ENCODE peak calls at places on chromosomes 2 and 18, in eight cellular contexts. I is A549, S is K562, W is HepG2, Q is HCT116, K is GM12878, M is endothelial cell of umbilical vein, T is H1. D is an unnamed sample.

GRCh38 chr2:85722519-85722918 is 28.4 kb downstream of the GNLY start:
- DNase-seq in I (no peak), T (no peak), Q (no peak), K (no peak), M (no peak), W (no peak), S (no peak), D (no peak)

GRCh38 chr2:216405588-216405987 is 6.7 kb upstream of the SMARCAL1 start:
- DNase-seq in W (no peak), M (no peak), S (no peak), I (no peak), T (no peak), Q (no peak), K (no peak), D (no peak)

GRCh38 chr2:111162718-111163331 is 42.1 kb downstream of the BCL2L11 start:
- DNase-seq in I (no peak), T (no peak), W (peak), K (no peak), S (no peak), M (peak), Q (no peak), D (peak)

GRCh38 chr2:218432676-218433365 is 13.9 kb downstream of the VIL1 start:
- DNase-seq in M (no peak), S (no peak), W (no peak), T (no peak), K (no peak), I (no peak), Q (no peak), D (no peak)

GRCh38 chr2:189222440-189222839 is 42.9 kb upstream of the COL5A2 start:
- DNase-seq in Q (no peak), K (no peak), W (no peak), T (no peak), S (no peak), I (no peak), M (peak), D (no peak)

GRCh38 chr2:199057936-199058335 is 399.8 kb downstream of the SATB2 start:
- DNase-seq in I (no peak), K (no peak), W (no peak), S (no peak), T (no peak), M (no peak), Q (no peak), D (no peak)

GRCh38 chr18:63346031-63346430 is 21.0 kb downstream of the KDSR start:
- DNase-seq in Q (no peak), S (no peak), T (no peak), I (no peak), W (no peak), M (no peak), K (no peak), D (no peak)

GRCh38 chr18:48412339-48412929 is 3.3 kb upstream of the ZBTB7C start:
- DNase-seq in T (no peak), M (peak), K (no peak), I (peak), Q (peak), S (peak), W (peak), D (peak)

GRCh38 chr2:168816369-168816768 is 13.9 kb downstream of the NOSTRIN start:
- DNase-seq in M (no peak), S (no peak), T (no peak), W (no peak), K (no peak), I (no peak), Q (no peak), D (no peak)

GRCh38 chr2:55047677-55048299 is 2.5 kb downstream of the RTN4 start:
- DNase-seq in I (no peak), T (no peak), K (no peak), S (no peak), Q (no peak), W (peak), M (peak), D (peak)

GRCh38 chr2:190762569-190762968 is 113.7 kb downstream of the NAB1 start:
- DNase-seq in M (no peak), S (peak), T (no peak), K (no peak), I (no peak), Q (no peak), W (no peak), D (no peak)

GRCh38 chr2:108446703-108447102 is 2.3 kb upstream of the GCC2 start:
- DNase-seq in K (no peak), M (no peak), Q (no peak), T (no peak), I (no peak), S (no peak), W (no peak), D (no peak)
- TF ChIP-seq MAX in K (no peak), M (no peak), Q (no peak), T (no peak), I (no peak), S (no peak), W (no peak), D (no peak)

GRCh38 chr2:112645396-112646101 is at the start of gene SLC20A1:
- DNase-seq in Q (peak), W (peak), K (peak), I (peak), M (peak), S (peak), T (peak), D (peak)

GRCh38 chr2:112643488-112643887 is 2.3 kb upstream of the SLC20A1 start:
- DNase-seq in Q (no peak), M (no peak), W (no peak), S (no peak), I (no peak), T (no peak), K (no peak), D (no peak)

GRCh38 chr2:112644155-112644932 is 1.4 kb upstream of the SLC20A1 start:
- DNase-seq in T (no peak), M (no peak), K (no peak), W (peak), I (no peak), Q (peak), S (no peak), D (no peak)

GRCh38 chr2:112646102-112646719 is 472 bp downstream of the SLC20A1 start:
- DNase-seq in Q (no peak), S (peak), M (peak), K (no peak), T (no peak), W (no peak), I (no peak), D (no peak)

GRCh38 chr2:112644933-112645395 is 775 bp upstream of the SLC20A1 start:
- DNase-seq in I (no peak), M (peak), T (no peak), K (no peak), W (no peak), S (peak), Q (no peak), D (no peak)
- TF ChIP-seq POLR2A in I (no peak), M (no peak), T (no peak), K (no peak), W (peak), S (no peak), Q (no peak), D (no peak)

GRCh38 chr2:96112501-96113366 is 3.6 kb downstream of the ADRA2B start:
- DNase-seq in K (no peak), M (no peak), W (no peak), S (no peak), T (no peak), I (no peak), Q (no peak), D (no peak)
- TF ChIP-seq MAX in K (no peak), M (no peak), W (no peak), S (no peak), T (no peak), I (no peak), Q (no peak), D (no peak)

DNA sequence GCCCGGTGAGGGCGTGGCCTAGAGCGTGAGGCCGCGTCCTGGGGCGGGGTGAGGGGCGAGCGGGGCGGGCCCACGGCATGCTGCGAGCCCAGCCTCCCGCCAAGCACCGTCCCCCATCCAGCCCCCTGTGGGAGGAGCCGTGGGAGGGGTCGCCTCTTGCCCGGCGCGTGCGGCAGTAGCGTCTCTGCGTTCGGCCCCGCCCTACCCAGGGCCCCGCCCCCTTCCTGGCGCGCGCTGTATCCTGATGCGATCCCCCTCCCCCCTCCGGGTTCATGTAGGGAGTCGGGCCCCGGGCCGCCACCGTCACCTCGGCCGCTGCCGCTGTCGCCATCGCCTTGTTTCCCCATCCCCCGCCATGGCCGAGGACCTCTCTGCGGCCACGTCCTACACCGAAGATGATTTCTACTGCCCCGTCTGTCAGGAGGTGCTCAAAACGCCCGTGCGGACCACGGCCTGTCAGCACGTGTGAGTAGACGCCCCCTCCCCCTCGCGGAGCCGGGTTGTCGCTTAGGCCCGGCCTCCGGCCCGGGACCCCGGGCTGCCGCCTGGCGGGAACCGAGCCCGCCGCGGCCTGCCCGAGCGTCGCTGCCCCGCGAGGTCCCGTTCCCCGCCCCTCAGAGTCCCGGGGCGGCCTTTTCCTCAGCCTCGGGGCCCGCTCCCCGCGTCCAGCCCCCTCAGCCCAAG is 890 bp downstream of the RNF138 start:
- DNase-seq in Q (peak), K (peak), S (peak), T (peak), M (peak), I (peak), W (peak), D (peak)
- TF ChIP-seq POLR2A in Q (peak), K (peak), S (peak), T (peak), M (peak), I (peak), W (peak), D (peak)

DNA sequence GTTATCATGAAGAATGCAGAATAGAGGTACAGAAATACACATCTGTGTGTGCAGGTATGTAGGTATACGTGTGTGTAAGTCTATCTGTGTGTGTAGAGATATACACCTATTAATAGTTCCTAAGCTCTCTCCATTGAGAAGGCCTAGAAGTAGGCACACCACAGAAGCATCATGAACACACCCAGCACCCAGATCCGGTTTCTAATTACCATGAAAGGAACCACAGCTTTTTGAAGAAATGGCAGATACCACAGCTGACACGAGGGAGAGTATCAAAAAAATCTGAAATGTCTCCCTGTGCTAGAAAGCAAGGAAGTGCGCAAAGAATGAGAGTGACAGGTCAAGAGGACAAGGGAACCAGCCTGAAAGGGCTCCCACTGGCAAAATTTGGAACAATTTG is 27.7 kb upstream of the AP1S3 start:
- DNase-seq in S (no peak), K (no peak), I (no peak), Q (no peak), W (no peak), T (no peak), M (no peak), D (no peak)
- TF ChIP-seq MAX in S (no peak), K (no peak), I (no peak), Q (no peak), W (no peak), T (no peak), M (no peak), D (no peak)

DNA sequence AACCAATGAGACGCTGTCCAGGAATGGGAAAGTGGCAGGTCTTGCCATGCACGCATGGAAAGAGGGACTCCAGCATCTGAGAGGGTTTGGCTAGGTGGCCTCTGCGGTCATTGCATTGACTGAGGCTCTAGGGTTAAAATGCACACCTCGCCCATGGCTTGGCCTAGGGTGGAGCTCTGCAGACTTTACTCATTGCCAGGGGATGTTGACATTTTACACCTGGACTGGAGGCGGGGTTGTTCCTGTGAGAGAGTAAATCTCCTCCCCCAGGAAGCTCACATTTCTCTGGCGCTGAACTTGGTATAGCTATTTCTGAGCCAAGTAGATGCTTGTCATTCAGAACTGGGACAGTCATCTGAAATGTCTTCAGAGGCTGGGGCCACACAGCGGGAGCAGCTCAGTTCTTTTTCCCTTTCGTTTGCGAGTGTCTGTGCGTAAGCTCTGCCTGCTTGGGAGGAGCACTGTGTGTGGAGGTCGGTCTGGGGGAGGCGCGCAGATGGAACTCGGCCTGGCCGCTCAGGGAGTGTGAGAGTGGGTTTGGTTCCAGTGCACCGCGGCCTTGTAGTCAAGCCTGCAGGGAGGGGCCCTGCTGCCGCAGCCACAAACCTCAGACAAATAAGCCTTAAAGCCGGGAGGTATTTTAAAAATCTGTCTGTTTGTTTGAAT is 76.4 kb downstream of the LPIN1 start:
- DNase-seq in I (no peak), K (no peak), T (no peak), W (peak), Q (no peak), S (no peak), M (no peak), D (no peak)
- TF ChIP-seq POLR2A in I (no peak), K (no peak), T (no peak), W (no peak), Q (no peak), S (no peak), M (no peak), D (no peak)

GRCh38 chr2:18671363-18671762 is 82.0 kb upstream of the NT5C1B start:
- DNase-seq in I (no peak), K (no peak), S (no peak), Q (no peak), W (no peak), T (no peak), M (no peak), D (no peak)
- TF ChIP-seq MAX in I (no peak), K (no peak), S (no peak), Q (no peak), W (no peak), T (no peak), M (no peak), D (no peak)

DNA sequence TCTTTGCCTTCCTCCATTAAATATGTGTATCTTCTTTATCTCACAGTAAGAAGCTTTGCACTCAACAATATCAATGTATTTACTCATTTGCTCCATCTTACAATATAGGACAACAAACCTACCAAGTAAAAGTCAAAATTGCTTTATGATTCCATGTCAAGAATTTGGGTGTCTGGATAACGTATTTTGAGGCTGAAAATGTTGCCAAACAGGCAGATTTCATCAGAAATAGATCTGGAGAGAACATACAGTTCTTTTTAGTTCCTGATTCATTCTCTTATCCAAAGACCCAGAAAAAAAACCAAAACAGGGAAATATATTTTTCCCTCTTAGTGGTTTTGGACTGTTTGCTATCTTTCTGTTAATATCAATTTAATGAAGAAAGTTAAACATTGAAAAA is 621.1 kb downstream of the STK39 start:
- DNase-seq in S (no peak), Q (no peak), T (no peak), M (no peak), K (no peak), W (no peak), I (no peak), D (no peak)
- TF ChIP-seq POLR2A in S (no peak), Q (no peak), T (no peak), M (no peak), K (no peak), W (no peak), I (no peak), D (no peak)

GRCh38 chr2:9210030-9210429 is 3.4 kb downstream of the ASAP2 start:
- DNase-seq in K (no peak), W (peak), T (no peak), I (no peak), S (no peak), Q (no peak), M (no peak), D (no peak)

GRCh38 chr2:9205963-9206948 is at the start of gene ASAP2:
- DNase-seq in Q (no peak), I (peak), S (peak), W (peak), M (peak), K (no peak), T (peak), D (peak)

GRCh38 chr2:9205481-9205880 is 1.1 kb upstream of the ASAP2 start:
- DNase-seq in T (no peak), S (no peak), K (no peak), Q (no peak), W (peak), M (no peak), I (no peak), D (peak)

GRCh38 chr2:9206991-9207640 is 504 bp downstream of the ASAP2 start:
- DNase-seq in I (peak), K (no peak), M (peak), Q (no peak), W (no peak), T (peak), S (no peak), D (peak)

DNA sequence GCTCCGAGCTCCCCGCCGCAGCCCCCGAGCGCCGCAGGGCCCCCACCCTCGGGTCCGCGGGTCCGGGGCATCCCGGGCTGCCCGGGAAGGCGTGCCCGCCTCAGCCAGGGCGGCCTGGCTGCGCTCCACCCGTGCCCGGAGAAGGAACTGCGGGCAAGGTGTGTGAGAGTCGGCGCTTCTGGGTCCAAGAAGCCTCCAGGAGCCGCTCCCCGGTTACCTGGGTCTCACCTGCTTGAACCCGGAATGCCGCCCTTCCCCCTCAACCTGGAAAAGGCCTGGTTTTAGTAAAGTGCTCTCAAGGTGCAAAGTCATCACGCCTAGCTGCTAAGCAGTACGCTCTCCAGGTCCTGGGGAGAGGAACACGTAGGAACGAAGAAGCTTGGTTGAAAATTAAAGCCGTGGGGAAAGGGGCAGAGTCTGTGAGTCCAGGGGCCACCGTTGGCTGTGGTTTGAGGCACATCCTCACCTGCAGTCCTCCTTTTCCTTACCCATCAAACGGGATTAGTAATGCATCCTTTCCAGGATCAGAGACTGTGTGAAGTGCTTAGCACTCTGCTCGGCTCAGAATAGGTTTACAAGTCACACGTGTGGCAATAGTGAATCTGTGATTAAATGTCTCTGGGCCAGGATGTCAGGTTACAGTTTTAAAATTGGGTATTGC is 1.2 kb downstream of the ASAP2 start:
- DNase-seq in I (peak), M (peak), T (peak), S (peak), W (no peak), K (no peak), Q (no peak), D (peak)
- TF ChIP-seq MAX in I (no peak), M (no peak), T (no peak), S (no peak), W (no peak), K (no peak), Q (no peak), D (no peak)

DNA sequence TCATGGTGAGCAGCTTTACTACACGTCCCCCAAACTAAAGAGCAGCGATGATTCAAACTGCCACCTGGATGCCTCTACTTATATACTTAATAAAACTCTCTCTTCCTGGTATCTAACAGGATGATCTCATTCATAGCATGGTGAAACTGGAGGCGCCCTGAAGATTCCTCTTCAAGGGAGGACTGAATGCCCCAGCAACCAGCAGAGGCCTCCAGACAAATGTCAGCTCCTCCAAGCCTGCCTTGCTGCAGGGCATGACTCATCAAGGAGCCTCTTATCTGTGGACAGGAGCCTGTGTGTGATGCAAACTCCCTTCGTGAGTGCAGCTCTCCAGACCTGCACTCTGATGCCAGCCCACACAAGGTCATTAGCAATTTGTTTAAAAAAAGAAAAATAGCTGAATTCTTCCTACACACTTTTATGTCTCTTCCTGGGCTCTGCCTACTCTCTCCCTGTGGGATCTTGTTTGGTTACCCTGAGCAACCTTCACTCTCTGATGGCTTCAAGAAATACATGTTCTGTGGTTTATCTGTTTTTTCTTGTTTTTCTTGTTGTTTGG is 30.2 kb downstream of the LONRF2 start:
- DNase-seq in M (no peak), T (no peak), I (peak), W (peak), K (no peak), S (peak), Q (peak), D (peak)
- TF ChIP-seq POLR2A in M (no peak), T (no peak), I (no peak), W (no peak), K (no peak), S (peak), Q (no peak), D (no peak)

D was measured in NB4.